ENCODE peak calls at places on chromosomes 3 and 15, in nine cellular contexts. V, F, I, O, H, R, D, C and G are unnamed samples.

GRCh38 chr3:196454935-196455334 is 22.7 kb upstream of the UBXN7 start:
- DNase-seq in R (no peak), O (no peak), I (no peak), F (no peak), D (no peak), H (no peak), V (no peak), C (no peak), G (no peak)

GRCh38 chr15:60390931-60391501 is 6.8 kb downstream of the ANXA2 start:
- DNase-seq in F (peak; percentile 78), H (peak; percentile 92), D (no peak), R (no peak), C (peak; percentile 88), I (peak; percentile 82), O (no peak), V (peak; percentile 69), G (peak; percentile 84)

GRCh38 chr3:53579636-53580035 is 85.2 kb downstream of the CACNA1D start:
- DNase-seq in O (no peak), D (no peak), C (no peak), I (no peak), R (no peak), F (no peak), V (no peak), H (no peak), G (no peak)

GRCh38 chr3:32374788-32375595 is 16.7 kb upstream of the CMTM7 start:
- DNase-seq in F (peak; percentile 81), I (peak; percentile 72), C (peak; percentile 87), O (peak; percentile 48), H (peak; percentile 84), D (peak; percentile 44), V (peak; percentile 72), R (no peak), G (peak; percentile 86)

GRCh38 chr15:92845109-92845508 is 55.0 kb upstream of the CHD2 start:
- DNase-seq in H (peak; percentile 61), C (peak; percentile 61), V (no peak), R (no peak), O (peak; percentile 46), F (peak; percentile 54), D (no peak), I (no peak), G (peak; percentile 84)

GRCh38 chr15:40695469-40695910 is 516 bp downstream of the RAD51 start:
- DNase-seq in O (no peak), D (no peak), H (peak; percentile 44), I (no peak), C (peak; percentile 38), F (peak; percentile 33), V (no peak), R (no peak), G (peak; percentile 35)

GRCh38 chr3:183350164-183350563 is 78.3 kb downstream of the MCF2L2 start:
- DNase-seq in O (no peak), F (no peak), I (no peak), R (no peak), D (no peak), C (no peak), V (no peak), H (no peak), G (no peak)

GRCh38 chr3:46892285-46893145 is 15.0 kb downstream of the PTH1R start:
- DNase-seq in C (peak; percentile 36), R (peak; percentile 77), V (peak; percentile 87), O (peak; percentile 73), F (peak; percentile 83), D (peak; percentile 8), H (peak; percentile 58), I (peak; percentile 90), G (peak; percentile 46)

GRCh38 chr15:89164712-89165211 is 56.6 kb downstream of the RLBP1 start:
- DNase-seq in I (peak; percentile 74), C (no peak), O (peak; percentile 92), H (no peak), R (no peak), V (no peak), F (no peak), D (no peak), G (no peak)

GRCh38 chr15:84812842-84813241 is 4.3 kb upstream of the ALPK3 start:
- DNase-seq in C (no peak), H (no peak), D (no peak), O (no peak), R (no peak), I (no peak), F (no peak), V (no peak), G (no peak)

GRCh38 chr15:93317772-93318171 is 228.8 kb upstream of the RGMA start:
- DNase-seq in C (no peak), H (no peak), V (no peak), D (no peak), R (no peak), F (no peak), O (no peak), I (no peak), G (no peak)

GRCh38 chr3:15606434-15606891 is 4.9 kb downstream of the BTD start:
- DNase-seq in H (no peak), O (peak; percentile 59), C (no peak), V (no peak), F (peak; percentile 38), R (no peak), D (no peak), I (no peak), G (no peak)

GRCh38 chr3:28726840-28727239 is 378.2 kb upstream of the AZI2 start:
- DNase-seq in O (no peak), I (no peak), F (peak; percentile 56), C (peak; percentile 48), H (peak; percentile 23), R (peak; percentile 19), V (peak; percentile 34), D (no peak), G (peak; percentile 47)

GRCh38 chr3:116473602-116474001 is 28.3 kb upstream of the LSAMP start:
- DNase-seq in H (no peak), O (no peak), V (no peak), D (no peak), I (no peak), F (no peak), C (no peak), R (no peak), G (no peak)

DNA sequence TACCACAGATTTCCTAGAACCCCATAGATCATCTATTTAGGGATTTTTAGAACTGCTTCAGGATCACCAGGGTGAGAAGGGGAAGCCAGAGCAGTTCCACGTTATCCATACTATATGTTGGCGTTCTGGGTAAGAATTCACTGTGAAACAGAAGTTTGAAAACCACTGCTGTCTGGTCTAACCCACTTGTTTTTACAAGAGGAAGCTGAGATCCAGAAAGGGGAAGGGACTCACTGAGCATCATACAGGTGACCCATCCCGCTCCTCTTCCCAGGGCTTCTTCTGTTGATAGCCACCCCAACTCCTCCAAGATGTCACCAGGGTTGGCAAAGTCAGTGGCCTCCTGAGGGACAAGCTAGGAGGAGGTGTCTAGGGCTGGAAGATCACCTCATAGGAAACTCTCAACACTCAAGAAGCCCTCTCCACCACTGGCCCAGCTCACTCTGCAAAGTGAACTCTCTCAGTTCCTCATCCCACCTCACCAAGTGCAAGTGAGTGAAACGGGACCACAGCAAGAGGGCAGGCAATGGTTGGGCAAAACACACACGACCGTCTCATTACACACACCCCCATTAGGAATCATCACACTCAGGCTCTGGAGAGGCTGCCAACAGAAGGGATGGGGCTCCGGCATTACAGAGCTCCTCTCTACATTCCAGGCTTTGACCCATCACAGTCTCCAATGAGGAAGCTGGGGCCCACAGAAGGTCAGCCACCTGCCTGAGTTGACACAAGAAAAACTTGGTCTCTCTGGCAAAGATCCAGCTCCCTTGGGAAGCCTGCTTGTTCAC is 1.8 kb downstream of the DAPK2 start:
- DNase-seq in O (no peak), I (no peak), C (no peak), F (no peak), V (no peak), R (no peak), H (no peak), D (no peak), G (no peak)
- H3K4me3 ChIP-seq in O (no peak overlapping the region), I (no peak overlapping the region), C (no peak overlapping the region), F (no peak overlapping the region), V (no peak overlapping the region), R (peak overlapping the region; percentile 91), H (no peak overlapping the region), D (no peak overlapping the region), G (no peak overlapping the region)

DNA sequence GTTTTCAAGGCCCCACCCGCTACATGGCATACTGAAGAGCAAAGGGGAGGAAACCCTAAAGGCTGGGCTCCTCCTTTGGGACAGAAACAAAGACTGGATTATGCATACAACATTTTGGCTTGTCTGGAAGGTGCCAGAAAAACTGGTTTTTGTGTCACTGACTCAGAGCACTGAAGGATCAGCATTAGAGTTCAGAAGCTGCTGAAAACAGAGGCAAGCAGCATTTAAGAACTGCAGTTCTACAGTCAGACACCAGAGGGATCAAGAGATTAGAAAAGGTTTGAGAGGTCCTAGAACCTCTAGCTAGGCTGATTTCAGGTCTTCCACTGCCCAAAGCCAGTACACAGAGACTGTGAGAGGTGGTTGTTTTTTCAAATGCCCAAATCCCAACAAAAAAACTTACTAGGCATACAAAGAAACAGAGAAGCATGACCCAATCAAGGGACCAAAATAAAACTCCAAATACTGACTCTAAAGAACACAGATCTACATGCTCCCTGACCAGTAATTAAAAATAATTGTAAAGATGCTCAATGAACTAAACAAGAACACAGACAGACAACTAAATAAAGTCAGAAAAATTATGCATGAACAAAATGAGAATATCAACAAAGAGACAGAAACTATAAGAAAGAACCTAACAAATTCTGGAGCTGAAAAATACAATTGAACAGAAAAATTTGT is 91.2 kb downstream of the SENP2 start:
- DNase-seq in F (peak; percentile 78), R (no peak), I (no peak), C (peak; percentile 93), V (no peak), H (peak; percentile 77), D (peak; percentile 56), O (peak; percentile 80), G (peak; percentile 87)
- TF ChIP-seq CTCF in F (peak; percentile 68), R (peak; percentile 63), I (no peak), C (peak; percentile 83), V (peak; percentile 31), H (peak; percentile 90), D (peak; percentile 84), O (peak; percentile 70), G (peak; percentile 91)

DNA sequence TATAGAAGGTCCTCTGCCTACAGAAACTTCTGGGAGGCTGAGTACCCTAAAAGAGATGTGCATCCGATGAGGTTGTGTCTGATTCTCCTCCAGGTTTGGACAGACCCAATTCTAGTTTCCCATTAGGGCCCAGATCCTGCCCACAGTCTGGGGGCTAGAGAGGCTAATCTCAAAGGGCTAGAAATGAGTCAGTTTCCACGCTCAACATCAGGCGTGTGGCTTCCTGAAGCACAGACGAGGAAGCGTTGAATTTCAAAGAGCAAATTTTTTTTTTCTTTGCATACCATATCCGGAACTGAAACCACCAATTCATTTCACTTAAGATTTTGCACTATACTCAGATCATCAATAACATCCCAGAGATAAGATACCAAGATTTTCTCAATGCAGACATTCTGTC is 173.8 kb upstream of the BCL6 start:
- DNase-seq in C (no peak), I (no peak), F (no peak), H (no peak), D (no peak), V (no peak), O (no peak), R (no peak), G (no peak)
- H3K4me3 ChIP-seq in C (no peak overlapping the region), I (no peak overlapping the region), F (no peak overlapping the region), H (no peak overlapping the region), D (no peak overlapping the region), V (no peak overlapping the region), O (no peak overlapping the region), R (no peak overlapping the region), G (no peak overlapping the region)

DNA sequence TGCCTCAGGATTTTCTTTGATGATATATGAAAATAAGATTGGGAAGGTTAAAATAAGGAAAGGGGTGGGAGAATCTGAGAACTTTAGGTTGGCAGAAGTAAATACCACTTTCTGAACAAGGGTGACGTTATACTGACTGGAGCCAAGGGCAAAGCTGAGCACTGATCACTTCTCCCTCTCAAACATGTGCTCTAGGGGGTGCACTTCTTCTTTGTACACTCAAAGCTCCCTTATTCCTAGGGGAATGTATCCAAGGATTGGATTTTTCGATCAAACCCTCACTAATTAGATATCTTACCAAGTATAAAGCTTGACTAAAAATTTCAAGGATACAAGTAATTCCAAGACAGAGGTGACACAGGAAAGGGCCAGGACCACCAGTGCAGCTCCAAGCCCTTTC is 243.9 kb upstream of the UMPS start:
- DNase-seq in R (no peak), F (no peak), O (no peak), D (no peak), C (no peak), I (no peak), V (no peak), H (no peak), G (no peak)
- TF ChIP-seq CTCF in R (peak; percentile 17), F (peak; percentile 13), O (peak; percentile 16), D (peak; percentile 19), C (no peak), I (no peak), V (no peak), H (no peak), G (no peak)